ENCODE peak calls at places on chromosomes 13 and 19, in five cellular contexts. F, Q, O, E and Z are unnamed samples.

GRCh38 chr13:35765387-35765786 is 288.9 kb upstream of the MAB21L1 start:
- DNase-seq in F (no peak), Q (no peak), O (no peak), E (no peak), Z (no peak)

GRCh38 chr19:44943801-44944249 is 1.8 kb downstream of the APOC4 start:
- DNase-seq in F (peak; percentile 47), Q (no peak), O (no peak), E (no peak), Z (no peak)

GRCh38 chr13:85236431-85236830 is 562.8 kb downstream of the SLITRK6 start:
- DNase-seq in F (no peak), Q (peak; percentile 54), O (no peak), E (peak; percentile 66), Z (peak; percentile 89)

GRCh38 chr13:39527961-39528720 is 74.9 kb downstream of the LHFPL6 start:
- DNase-seq in F (no peak), Q (peak; percentile 96), O (no peak), E (peak; percentile 89), Z (peak; percentile 78)

GRCh38 chr13:98466634-98467236 is 110.2 kb downstream of the STK24 start:
- DNase-seq in F (no peak), Q (peak; percentile 55), O (peak; percentile 44), E (peak; percentile 57), Z (no peak)

GRCh38 chr19:12938054-12938535 is 314 bp upstream of the CALR start:
- DNase-seq in F (peak; percentile 100), Q (peak; percentile 99), O (peak; percentile 100), E (peak; percentile 99), Z (peak; percentile 99)

GRCh38 chr19:5826531-5827341 is 12.8 kb downstream of the FUT6 start:
- DNase-seq in F (peak; percentile 70), Q (no peak), O (peak; percentile 67), E (peak; percentile 31), Z (peak; percentile 34)

GRCh38 chr13:78649997-78650724 is 8.8 kb downstream of the OBI1 start:
- DNase-seq in F (no peak), Q (no peak), O (no peak), E (no peak), Z (no peak)

GRCh38 chr19:46068345-46069258 is 27.8 kb upstream of the IGFL4 start:
- DNase-seq in F (no peak), Q (peak; percentile 82), O (no peak), E (peak; percentile 84), Z (peak; percentile 97)

GRCh38 chr19:30387311-30388115 is 15.3 kb downstream of the ZNF536 start:
- DNase-seq in F (peak; percentile 19), Q (no peak), O (no peak), E (no peak), Z (no peak)

GRCh38 chr13:113216165-113217056 is 7.0 kb downstream of the CUL4A start:
- DNase-seq in F (peak; percentile 51), Q (peak; percentile 74), O (no peak), E (peak; percentile 70), Z (peak; percentile 69)

GRCh38 chr13:75391432-75392100 is 90.4 kb downstream of the TBC1D4 start:
- DNase-seq in F (no peak), Q (peak; percentile 30), O (no peak), E (no peak), Z (no peak)

GRCh38 chr13:50843256-50844043 is at the start of gene DLEU7:
- DNase-seq in F (no peak), Q (no peak), O (peak; percentile 54), E (no peak), Z (no peak)

GRCh38 chr19:1041835-1042685 is 2.2 kb downstream of the ABCA7 start:
- DNase-seq in F (no peak), Q (no peak), O (no peak), E (no peak), Z (peak; percentile 27)

GRCh38 chr13:73738626-73739025 is 395.6 kb downstream of the KLF12 start:
- DNase-seq in F (no peak), Q (peak; percentile 28), O (no peak), E (no peak), Z (no peak)

GRCh38 chr13:20902438-20903163 is at the start of gene XPO4:
- DNase-seq in F (peak; percentile 75), Q (peak; percentile 69), O (peak; percentile 82), E (peak; percentile 74), Z (peak; percentile 27)

GRCh38 chr19:23802290-23802689 is 43.6 kb upstream of the ZNF681 start:
- DNase-seq in F (no peak), Q (no peak), O (no peak), E (no peak), Z (no peak)

GRCh38 chr19:35734273-35734672 is 8.0 kb downstream of the IGFLR1 start:
- DNase-seq in F (no peak), Q (no peak), O (no peak), E (no peak), Z (no peak)

GRCh38 chr19:52170863-52171320 is 529 bp downstream of the ZNF836 start:
- DNase-seq in F (peak; percentile 18), Q (no peak), O (peak; percentile 27), E (no peak), Z (no peak)

GRCh38 chr13:18996627-18997051 is 185.0 kb downstream of the TUBA3C start:
- DNase-seq in F (no peak), Q (no peak), O (no peak), E (no peak), Z (no peak)

GRCh38 chr19:32676186-32676894 is 692 bp downstream of the RGS9BP start:
- DNase-seq in F (no peak), Q (no peak), O (no peak), E (no peak), Z (peak; percentile 57)

DNA sequence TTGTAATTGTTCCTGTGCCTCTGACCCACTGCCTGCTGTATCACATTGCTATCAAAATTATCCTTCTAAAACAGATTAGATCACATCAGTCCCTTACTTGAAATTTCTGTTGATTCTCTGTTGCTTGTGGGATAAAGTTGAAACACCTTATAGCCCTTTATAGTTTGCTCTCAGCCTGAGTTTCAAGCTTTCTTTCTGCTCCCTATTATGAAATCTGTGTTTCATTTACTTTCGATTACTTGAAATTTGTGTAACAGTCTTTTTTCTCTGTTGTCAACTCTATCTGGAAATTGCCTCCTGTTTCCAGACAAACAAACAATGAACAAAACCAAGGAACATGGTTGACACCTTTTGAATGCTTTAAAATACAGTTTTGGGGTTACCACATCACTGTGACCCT is 167.9 kb downstream of the PDS5B start:
- DNase-seq in F (no peak), Q (no peak), O (no peak), E (no peak), Z (no peak)
- H3K27ac ChIP-seq in F (no peak overlapping the region), Q (no peak overlapping the region), O (no peak overlapping the region), E (no peak overlapping the region), Z (no peak overlapping the region)

DNA sequence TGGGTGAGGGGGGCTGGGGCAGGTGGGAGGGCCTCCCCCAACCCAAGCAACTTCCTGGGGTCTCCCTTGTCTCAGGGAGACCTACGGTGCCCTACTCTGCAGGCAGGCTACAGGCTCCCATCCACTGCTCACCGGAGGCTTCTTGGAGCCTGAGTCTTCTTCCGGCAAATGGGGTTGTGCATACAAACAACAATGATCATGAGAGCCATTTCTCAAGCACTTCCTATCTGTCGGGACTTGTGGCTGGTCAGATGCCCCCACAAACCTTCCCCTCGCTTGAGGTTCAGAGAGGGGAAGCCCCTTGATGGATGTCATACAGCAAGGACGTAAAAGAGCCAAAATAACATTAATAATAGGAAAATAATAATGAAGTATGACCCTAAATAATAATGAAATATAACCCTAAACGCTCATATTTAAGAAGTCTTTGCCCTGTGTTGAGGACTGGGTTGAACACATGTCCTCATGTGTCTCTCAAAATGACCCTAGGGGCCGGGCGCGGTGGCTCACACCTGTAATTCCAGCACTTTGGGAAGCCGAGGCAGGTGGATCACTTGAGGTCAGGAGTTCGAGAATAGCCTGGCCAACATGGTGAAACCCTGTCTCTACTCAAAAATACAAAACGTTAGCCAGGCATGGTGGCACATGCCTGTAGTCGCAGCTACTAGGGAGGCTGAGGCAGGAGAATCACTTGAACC is 727 bp downstream of the CD37 start:
- DNase-seq in F (no peak), Q (no peak), O (no peak), E (no peak), Z (no peak)
- H3K4me1 ChIP-seq in F (peaks cover 24% of the 10 kb centered on the region), Q (no peaks in the 10 kb centered on the region), O (peaks cover 11% of the 10 kb centered on the region), E (peaks cover 4% of the 10 kb centered on the region), Z (peaks cover 4% of the 10 kb centered on the region)

GRCh38 chr13:33487575-33488243 is 202.2 kb upstream of the STARD13 start:
- DNase-seq in F (peak; percentile 19), Q (peak; percentile 65), O (no peak), E (peak; percentile 65), Z (peak; percentile 60)
- H3K27ac ChIP-seq in F (no peak overlapping the region), Q (no peak overlapping the region), O (no peak overlapping the region), E (no peak overlapping the region), Z (no peak overlapping the region)

GRCh38 chr19:2042485-2043268 is 8.4 kb downstream of the MKNK2 start:
- DNase-seq in F (peak; percentile 45), Q (no peak), O (no peak), E (no peak), Z (no peak)
- H3K4me1 ChIP-seq in F (peaks cover 87% of the 10 kb centered on the region), Q (peaks cover 19% of the 10 kb centered on the region), O (peaks cover 31% of the 10 kb centered on the region), E (peaks cover 14% of the 10 kb centered on the region), Z (peaks cover 7% of the 10 kb centered on the region)

GRCh38 chr19:38099966-38100365 is 124.1 kb downstream of the DPF1 start:
- DNase-seq in F (no peak), Q (no peak), O (no peak), E (no peak), Z (no peak)

GRCh38 chr19:38100589-38100988 is 123.4 kb downstream of the DPF1 start:
- DNase-seq in F (no peak), Q (no peak), O (no peak), E (no peak), Z (no peak)

GRCh38 chr19:38107129-38107528 is 116.9 kb downstream of the DPF1 start:
- DNase-seq in F (no peak), Q (no peak), O (no peak), E (no peak), Z (no peak)

GRCh38 chr19:38105574-38105973 is 118.4 kb downstream of the DPF1 start:
- DNase-seq in F (no peak), Q (no peak), O (no peak), E (no peak), Z (no peak)

DNA sequence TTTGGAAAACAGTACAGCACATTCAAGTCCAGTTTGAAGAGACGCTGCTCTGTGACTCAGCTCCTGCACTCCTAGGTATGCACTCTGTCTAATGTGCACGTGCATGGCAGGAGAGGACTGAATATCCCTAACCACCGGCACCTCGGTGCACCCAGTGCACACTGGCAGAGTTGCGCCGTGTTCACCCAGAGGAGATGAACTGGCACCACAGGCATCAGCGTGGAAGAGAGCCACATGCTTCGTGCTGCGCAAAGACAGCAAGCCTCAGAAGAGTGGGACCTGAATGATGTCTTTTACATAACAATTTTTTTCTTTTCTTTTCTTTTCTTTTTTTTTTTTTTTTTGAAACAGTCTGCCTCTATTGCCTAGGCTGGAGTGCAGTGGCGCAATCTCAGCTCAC is 122.3 kb downstream of the DPF1 start:
- DNase-seq in F (no peak), Q (no peak), O (no peak), E (no peak), Z (no peak)
- H3K27ac ChIP-seq in F (no peak overlapping the region), Q (no peak overlapping the region), O (no peak overlapping the region), E (no peak overlapping the region), Z (no peak overlapping the region)